ENCODE peak calls at places on chromosome 16, in eight cellular contexts. Y is RWPE1; U is activated T-cell treated with anti-CD3 and anti-CD28 coated beads, Interleukin-2, amount 50 U/mL, for 72 hours; K is head of caudate nucleus; Z is Right ventricle myocardium superior; G is vagina; P is fibroblast of mammary gland; L is HL-60. C is an unnamed sample.

GRCh38 chr16:85037050-85037410 is 9.4 kb downstream of the KIAA0513 start:
- DNase-seq in Y (peak; percentile 86), U (no peak), K (no peak), Z (no peak), G (no peak), P (peak; percentile 97), L (no peak), C (peak; percentile 89)

GRCh38 chr16:3960049-3960809 is 79.7 kb upstream of the CREBBP start:
- DNase-seq in Y (no peak), U (no peak), K (no peak), Z (no peak), G (no peak), P (no peak), L (no peak), C (no peak)

GRCh38 chr16:1199342-1200013 is 25.6 kb downstream of the TPSG1 start:
- DNase-seq in Y (no peak), U (peak; percentile 8), K (no peak), Z (no peak), G (no peak), P (no peak), L (no peak), C (no peak)

GRCh38 chr16:70467113-70467512 is 12.7 kb downstream of the FCSK start:
- DNase-seq in Y (no peak), U (no peak), K (no peak), Z (no peak), G (no peak), P (no peak), L (no peak), C (no peak)

GRCh38 chr16:67936876-67937605 is 391 bp upstream of the PSMB10 start:
- DNase-seq in Y (no peak), U (peak; percentile 86), K (no peak), Z (no peak), G (no peak), P (no peak), L (peak; percentile 54), C (peak; percentile 85)

GRCh38 chr16:67718668-67719047 is 458 bp downstream of the GFOD2 start:
- DNase-seq in Y (no peak), U (peak; percentile 9), K (no peak), Z (no peak), G (no peak), P (no peak), L (peak; percentile 7), C (no peak)

GRCh38 chr16:86002178-86002577 is 103.2 kb downstream of the IRF8 start:
- DNase-seq in Y (no peak), U (no peak), K (no peak), Z (no peak), G (no peak), P (no peak), L (no peak), C (no peak)

GRCh38 chr16:519841-520687 is 7.4 kb upstream of the CAPN15 start:
- DNase-seq in Y (no peak), U (no peak), K (no peak), Z (no peak), G (no peak), P (no peak), L (no peak), C (no peak)

GRCh38 chr16:17836868-17837602 is 366.3 kb upstream of the XYLT1 start:
- DNase-seq in Y (peak; percentile 84), U (peak; percentile 1), K (no peak), Z (no peak), G (no peak), P (peak; percentile 100), L (no peak), C (no peak)

GRCh38 chr16:89602273-89602951 is 11.0 kb upstream of the DPEP1 start:
- DNase-seq in Y (peak; percentile 93), U (peak; percentile 74), K (peak; percentile 70), Z (no peak), G (no peak), P (peak; percentile 86), L (no peak), C (no peak)

GRCh38 chr16:82735696-82736095 is 108.9 kb downstream of the CDH13 start:
- DNase-seq in Y (no peak), U (no peak), K (no peak), Z (no peak), G (no peak), P (no peak), L (no peak), C (no peak)

GRCh38 chr16:89837014-89837546 is 8.8 kb downstream of the SPIRE2 start:
- DNase-seq in Y (no peak), U (no peak), K (no peak), Z (no peak), G (no peak), P (no peak), L (no peak), C (no peak)

GRCh38 chr16:83923581-83924365 is 24.9 kb downstream of the MLYCD start:
- DNase-seq in Y (no peak), U (no peak), K (no peak), Z (peak; percentile 31), G (no peak), P (no peak), L (no peak), C (no peak)

GRCh38 chr16:964696-965395 is 5.9 kb downstream of the LMF1 start:
- DNase-seq in Y (no peak), U (peak; percentile 72), K (peak; percentile 74), Z (peak; percentile 31), G (no peak), P (no peak), L (no peak), C (no peak)

GRCh38 chr16:12575288-12575687 is 228.4 kb downstream of the CPPED1 start:
- DNase-seq in Y (no peak), U (no peak), K (no peak), Z (no peak), G (no peak), P (no peak), L (no peak), C (no peak)

GRCh38 chr16:5321925-5322324 is 224.3 kb upstream of the EEF2KMT start:
- DNase-seq in Y (no peak), U (no peak), K (no peak), Z (no peak), G (no peak), P (peak; percentile 54), L (no peak), C (no peak)

GRCh38 chr16:73549960-73550359 is 502.0 kb upstream of the ZFHX3 start:
- DNase-seq in Y (no peak), U (no peak), K (no peak), Z (no peak), G (no peak), P (no peak), L (no peak), C (no peak)

GRCh38 chr16:7422489-7422888 is 89.8 kb downstream of the RBFOX1 start:
- DNase-seq in Y (no peak), U (no peak), K (peak; percentile 28), Z (no peak), G (no peak), P (no peak), L (no peak), C (no peak)

GRCh38 chr16:32116080-32116479 is 137.0 kb upstream of the TP53TG3D start:
- DNase-seq in Y (no peak), U (no peak), K (no peak), Z (peak; percentile 26), G (no peak), P (no peak), L (no peak), C (no peak)

GRCh38 chr16:2236362-2237075 is at the start of gene DNASE1L2:
- DNase-seq in Y (peak; percentile 49), U (no peak), K (no peak), Z (no peak), G (no peak), P (no peak), L (no peak), C (no peak)

GRCh38 chr16:56729351-56729735 is 586 bp upstream of the NUP93 start:
- DNase-seq in Y (no peak), U (no peak), K (no peak), Z (no peak), G (no peak), P (no peak), L (no peak), C (no peak)

GRCh38 chr16:30368122-30368791 is 2.0 kb downstream of the TBC1D10B start:
- DNase-seq in Y (peak; percentile 48), U (no peak), K (no peak), Z (no peak), G (no peak), P (peak; percentile 74), L (no peak), C (peak; percentile 53)

GRCh38 chr16:73019456-73020362 is 28.2 kb downstream of the ZFHX3 start:
- DNase-seq in Y (peak; percentile 63), U (no peak), K (no peak), Z (no peak), G (no peak), P (peak; percentile 91), L (no peak), C (peak; percentile 62)

GRCh38 chr16:66853261-66854139 is 9.3 kb downstream of the CA7 start:
- DNase-seq in Y (no peak), U (no peak), K (no peak), Z (no peak), G (no peak), P (no peak), L (peak; percentile 58), C (no peak)

GRCh38 chr16:84732674-84733352 is 33.0 kb downstream of the USP10 start:
- DNase-seq in Y (peak; percentile 42), U (no peak), K (no peak), Z (no peak), G (peak; percentile 13), P (no peak), L (no peak), C (no peak)

GRCh38 chr16:80670170-80670865 is 129.5 kb downstream of the DYNLRB2 start:
- DNase-seq in Y (no peak), U (peak; percentile 10), K (no peak), Z (no peak), G (no peak), P (no peak), L (no peak), C (no peak)

GRCh38 chr16:17238285-17239028 is 232.3 kb downstream of the XYLT1 start:
- DNase-seq in Y (no peak), U (peak; percentile 51), K (no peak), Z (no peak), G (no peak), P (peak; percentile 50), L (no peak), C (no peak)

GRCh38 chr16:53041196-53041977 is 11.3 kb downstream of the CHD9NB start:
- DNase-seq in Y (peak; percentile 81), U (no peak), K (no peak), Z (peak; percentile 92), G (peak; percentile 92), P (peak; percentile 69), L (no peak), C (no peak)

GRCh38 chr16:19085679-19086200 is 18.3 kb downstream of the COQ7 start:
- DNase-seq in Y (no peak), U (no peak), K (no peak), Z (no peak), G (no peak), P (peak; percentile 44), L (no peak), C (peak; percentile 27)

GRCh38 chr16:65122974-65123845 is 1.3 kb upstream of the CDH11 start:
- DNase-seq in Y (peak; percentile 16), U (no peak), K (peak; percentile 62), Z (peak; percentile 75), G (no peak), P (peak; percentile 61), L (no peak), C (peak; percentile 51)

GRCh38 chr16:47018223-47018891 is 44.9 kb upstream of the DNAJA2 start:
- DNase-seq in Y (peak; percentile 67), U (peak; percentile 47), K (peak; percentile 36), Z (peak; percentile 44), G (no peak), P (peak; percentile 21), L (peak; percentile 56), C (peak; percentile 48)

GRCh38 chr16:880471-881171 is 80.1 kb upstream of the GNG13 start:
- DNase-seq in Y (no peak), U (no peak), K (no peak), Z (peak; percentile 30), G (no peak), P (no peak), L (no peak), C (no peak)

GRCh38 chr16:1678500-1679098 is 520 bp downstream of the JPT2 start:
- DNase-seq in Y (peak; percentile 30), U (peak; percentile 49), K (no peak), Z (peak; percentile 58), G (no peak), P (peak; percentile 38), L (peak; percentile 38), C (peak; percentile 57)

GRCh38 chr16:2960183-2961010 is 3.7 kb upstream of the KREMEN2 start:
- DNase-seq in Y (no peak), U (no peak), K (no peak), Z (no peak), G (no peak), P (no peak), L (no peak), C (no peak)

C was measured in adrenal gland.